ENCODE peak calls at places on chromosome 9, in nine cellular contexts. One of them, this sample, is unnamed.

GRCh38 chr9:124014355-124015026 is 2.9 kb downstream of the LHX2 start:
- DNase-seq in heart left ventricle: no peak
- DNase-seq in cardiac muscle cell: no peak
- DNase-seq in astrocyte of the spinal cord: no peak
- DNase-seq in MM.1S: no peak
- DNase-seq in upper lobe of right lung: no peak
- DNase-seq in astrocyte: no peak
- DNase-seq in cardiac fibroblast: no peak
- DNase-seq in GM12878: no peak
- DNase-seq in this sample: no peak

GRCh38 chr9:135045264-135046155 is 42.0 kb upstream of the OLFM1 start:
- DNase-seq in GM12878: no peak
- DNase-seq in astrocyte: no peak
- DNase-seq in cardiac muscle cell: no peak
- DNase-seq in cardiac fibroblast: no peak
- DNase-seq in astrocyte of the spinal cord: no peak
- DNase-seq in MM.1S: no peak
- DNase-seq in heart left ventricle: no peak
- DNase-seq in upper lobe of right lung: peak
- DNase-seq in this sample: no peak

GRCh38 chr9:35760651-35761050 is 6.6 kb upstream of the MSMP start:
- DNase-seq in upper lobe of right lung: no peak
- DNase-seq in MM.1S: no peak
- DNase-seq in cardiac fibroblast: peak
- DNase-seq in astrocyte: peak
- DNase-seq in cardiac muscle cell: peak
- DNase-seq in astrocyte of the spinal cord: peak
- DNase-seq in GM12878: no peak
- DNase-seq in heart left ventricle: no peak
- DNase-seq in this sample: no peak

GRCh38 chr9:113978954-113979712 is 99.0 kb downstream of the AMBP start:
- DNase-seq in GM12878: no peak
- DNase-seq in heart left ventricle: no peak
- DNase-seq in cardiac fibroblast: peak
- DNase-seq in MM.1S: no peak
- DNase-seq in astrocyte: peak
- DNase-seq in upper lobe of right lung: no peak
- DNase-seq in cardiac muscle cell: no peak
- DNase-seq in astrocyte of the spinal cord: no peak
- DNase-seq in this sample: no peak

GRCh38 chr9:110886832-110887231 is 151.4 kb downstream of the LPAR1 start:
- DNase-seq in upper lobe of right lung: no peak
- DNase-seq in MM.1S: no peak
- DNase-seq in cardiac fibroblast: peak
- DNase-seq in heart left ventricle: no peak
- DNase-seq in cardiac muscle cell: peak
- DNase-seq in astrocyte: peak
- DNase-seq in GM12878: no peak
- DNase-seq in astrocyte of the spinal cord: peak
- DNase-seq in this sample: peak

GRCh38 chr9:133499130-133499891 is 20.4 kb upstream of the SLC2A6 start:
- DNase-seq in GM12878: no peak
- DNase-seq in astrocyte of the spinal cord: no peak
- DNase-seq in MM.1S: no peak
- DNase-seq in cardiac fibroblast: no peak
- DNase-seq in heart left ventricle: peak
- DNase-seq in upper lobe of right lung: no peak
- DNase-seq in astrocyte: no peak
- DNase-seq in cardiac muscle cell: no peak
- DNase-seq in this sample: peak

GRCh38 chr9:93129286-93129685 is 4.8 kb downstream of the NINJ1 start:
- DNase-seq in heart left ventricle: peak
- DNase-seq in upper lobe of right lung: no peak
- DNase-seq in GM12878: no peak
- DNase-seq in astrocyte of the spinal cord: no peak
- DNase-seq in astrocyte: no peak
- DNase-seq in cardiac fibroblast: no peak
- DNase-seq in cardiac muscle cell: no peak
- DNase-seq in MM.1S: no peak
- DNase-seq in this sample: peak

GRCh38 chr9:116701940-116702642 is 15.0 kb downstream of the TRIM32 start:
- DNase-seq in heart left ventricle: no peak
- DNase-seq in GM12878: no peak
- DNase-seq in cardiac muscle cell: no peak
- DNase-seq in MM.1S: no peak
- DNase-seq in astrocyte: no peak
- DNase-seq in astrocyte of the spinal cord: no peak
- DNase-seq in cardiac fibroblast: peak
- DNase-seq in upper lobe of right lung: no peak
- DNase-seq in this sample: no peak

GRCh38 chr9:129497064-129497836 is 123.7 kb downstream of the C9orf50 start:
- DNase-seq in astrocyte: no peak
- DNase-seq in cardiac fibroblast: peak
- DNase-seq in MM.1S: no peak
- DNase-seq in GM12878: no peak
- DNase-seq in heart left ventricle: peak
- DNase-seq in cardiac muscle cell: no peak
- DNase-seq in upper lobe of right lung: peak
- DNase-seq in astrocyte of the spinal cord: no peak
- DNase-seq in this sample: no peak

GRCh38 chr9:93133641-93134017 is 422 bp downstream of the NINJ1 start:
- DNase-seq in MM.1S: peak
- DNase-seq in cardiac fibroblast: peak
- DNase-seq in astrocyte: peak
- DNase-seq in GM12878: no peak
- DNase-seq in cardiac muscle cell: peak
- DNase-seq in heart left ventricle: peak
- DNase-seq in astrocyte of the spinal cord: peak
- DNase-seq in upper lobe of right lung: peak
- DNase-seq in this sample: peak

GRCh38 chr9:88587182-88587581 is 52.2 kb downstream of the NXNL2 start:
- DNase-seq in MM.1S: no peak
- DNase-seq in astrocyte: no peak
- DNase-seq in GM12878: no peak
- DNase-seq in astrocyte of the spinal cord: no peak
- DNase-seq in cardiac muscle cell: no peak
- DNase-seq in heart left ventricle: no peak
- DNase-seq in cardiac fibroblast: peak
- DNase-seq in upper lobe of right lung: no peak
- DNase-seq in this sample: no peak

GRCh38 chr9:123606141-123606540 is 250.1 kb downstream of the CRB2 start:
- DNase-seq in GM12878: no peak
- DNase-seq in upper lobe of right lung: no peak
- DNase-seq in astrocyte: no peak
- DNase-seq in cardiac fibroblast: no peak
- DNase-seq in heart left ventricle: no peak
- DNase-seq in astrocyte of the spinal cord: no peak
- DNase-seq in MM.1S: no peak
- DNase-seq in cardiac muscle cell: no peak
- DNase-seq in this sample: no peak

GRCh38 chr9:72557549-72557948 is 36.1 kb downstream of the TMC1 start:
- DNase-seq in GM12878: no peak
- DNase-seq in astrocyte of the spinal cord: peak
- DNase-seq in cardiac muscle cell: peak
- DNase-seq in MM.1S: no peak
- DNase-seq in heart left ventricle: no peak
- DNase-seq in astrocyte: peak
- DNase-seq in cardiac fibroblast: peak
- DNase-seq in upper lobe of right lung: no peak
- DNase-seq in this sample: peak

GRCh38 chr9:4365055-4365454 is 65.2 kb upstream of the GLIS3 start:
- DNase-seq in heart left ventricle: no peak
- DNase-seq in cardiac fibroblast: no peak
- DNase-seq in MM.1S: no peak
- DNase-seq in upper lobe of right lung: no peak
- DNase-seq in astrocyte: no peak
- DNase-seq in cardiac muscle cell: no peak
- DNase-seq in GM12878: no peak
- DNase-seq in astrocyte of the spinal cord: no peak
- DNase-seq in this sample: no peak

GRCh38 chr9:100472725-100473261 is at the start of gene TMEFF1:
- DNase-seq in MM.1S: peak
- DNase-seq in upper lobe of right lung: peak
- DNase-seq in cardiac fibroblast: no peak
- DNase-seq in heart left ventricle: peak
- DNase-seq in cardiac muscle cell: peak
- DNase-seq in GM12878: no peak
- DNase-seq in astrocyte: peak
- DNase-seq in astrocyte of the spinal cord: peak
- DNase-seq in this sample: peak

GRCh38 chr9:109475526-109475925 is 22.6 kb downstream of the PTPN3 start:
- DNase-seq in cardiac fibroblast: peak
- DNase-seq in MM.1S: no peak
- DNase-seq in cardiac muscle cell: no peak
- DNase-seq in astrocyte: no peak
- DNase-seq in upper lobe of right lung: no peak
- DNase-seq in GM12878: no peak
- DNase-seq in heart left ventricle: no peak
- DNase-seq in astrocyte of the spinal cord: no peak
- DNase-seq in this sample: no peak

GRCh38 chr9:128355451-128355850 is 15.1 kb downstream of the SLC27A4 start:
- DNase-seq in heart left ventricle: no peak
- DNase-seq in cardiac fibroblast: no peak
- DNase-seq in astrocyte of the spinal cord: no peak
- DNase-seq in GM12878: no peak
- DNase-seq in astrocyte: no peak
- DNase-seq in MM.1S: no peak
- DNase-seq in upper lobe of right lung: no peak
- DNase-seq in cardiac muscle cell: no peak
- DNase-seq in this sample: no peak

GRCh38 chr9:128349125-128349524 is 8.8 kb downstream of the SLC27A4 start:
- DNase-seq in astrocyte of the spinal cord: no peak
- DNase-seq in astrocyte: no peak
- DNase-seq in MM.1S: no peak
- DNase-seq in cardiac muscle cell: no peak
- DNase-seq in GM12878: no peak
- DNase-seq in heart left ventricle: no peak
- DNase-seq in cardiac fibroblast: no peak
- DNase-seq in upper lobe of right lung: no peak
- DNase-seq in this sample: no peak

GRCh38 chr9:128343855-128344254 is 3.5 kb downstream of the SLC27A4 start:
- DNase-seq in heart left ventricle: no peak
- DNase-seq in cardiac fibroblast: no peak
- DNase-seq in MM.1S: no peak
- DNase-seq in cardiac muscle cell: no peak
- DNase-seq in astrocyte of the spinal cord: no peak
- DNase-seq in upper lobe of right lung: no peak
- DNase-seq in astrocyte: no peak
- DNase-seq in GM12878: no peak
- DNase-seq in this sample: no peak

GRCh38 chr9:128344931-128345605 is 4.7 kb downstream of the SLC27A4 start:
- DNase-seq in heart left ventricle: no peak
- DNase-seq in astrocyte of the spinal cord: no peak
- DNase-seq in cardiac fibroblast: no peak
- DNase-seq in GM12878: no peak
- DNase-seq in cardiac muscle cell: no peak
- DNase-seq in upper lobe of right lung: no peak
- DNase-seq in astrocyte: no peak
- DNase-seq in MM.1S: no peak
- DNase-seq in this sample: no peak

DNA sequence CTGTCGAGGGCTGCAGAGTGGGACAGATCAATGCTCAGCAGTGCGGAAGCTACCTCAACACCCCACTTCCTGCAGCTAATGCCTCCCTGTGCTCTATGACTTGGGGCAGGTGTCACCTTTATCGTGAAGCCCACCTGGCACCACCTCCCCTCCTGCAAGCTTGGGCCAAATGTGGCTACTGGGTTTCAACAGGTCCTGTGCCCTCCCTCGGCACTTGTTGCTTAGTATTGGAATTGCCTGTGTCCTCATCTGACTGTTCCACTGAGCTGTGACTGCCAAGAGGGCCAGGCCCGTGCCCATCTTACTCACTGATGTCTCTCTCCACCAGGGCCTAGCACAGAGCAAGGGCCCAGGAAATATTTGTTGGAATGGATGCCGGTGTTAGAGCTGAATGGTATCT is 9.4 kb downstream of the SLC27A4 start:
- DNase-seq in GM12878: no peak
- DNase-seq in astrocyte: no peak
- DNase-seq in upper lobe of right lung: no peak
- DNase-seq in cardiac fibroblast: no peak
- DNase-seq in heart left ventricle: no peak
- DNase-seq in astrocyte of the spinal cord: no peak
- DNase-seq in MM.1S: no peak
- DNase-seq in cardiac muscle cell: no peak
- DNase-seq in this sample: no peak
- TF ChIP-seq CTCF in GM12878: no peak
- TF ChIP-seq CTCF in astrocyte: no peak
- TF ChIP-seq CTCF in upper lobe of right lung: no peak
- TF ChIP-seq CTCF in cardiac fibroblast: no peak
- TF ChIP-seq CTCF in heart left ventricle: no peak
- TF ChIP-seq CTCF in astrocyte of the spinal cord: no peak
- TF ChIP-seq CTCF in MM.1S: no peak
- TF ChIP-seq CTCF in cardiac muscle cell: no peak
- TF ChIP-seq CTCF in this sample: no peak

GRCh38 chr9:81685763-81686613 is 3.4 kb downstream of the TLE1 start:
- DNase-seq in heart left ventricle: no peak
- DNase-seq in GM12878: no peak
- DNase-seq in cardiac fibroblast: peak
- DNase-seq in MM.1S: no peak
- DNase-seq in upper lobe of right lung: no peak
- DNase-seq in astrocyte: peak
- DNase-seq in astrocyte of the spinal cord: peak
- DNase-seq in cardiac muscle cell: peak
- DNase-seq in this sample: peak
- H3K4me3 ChIP-seq in heart left ventricle: peak
- H3K4me3 ChIP-seq in GM12878: no peak
- H3K4me3 ChIP-seq in cardiac fibroblast: no peak
- H3K4me3 ChIP-seq in MM.1S: no peak
- H3K4me3 ChIP-seq in upper lobe of right lung: peak
- H3K4me3 ChIP-seq in astrocyte: peak
- H3K4me3 ChIP-seq in astrocyte of the spinal cord: peak
- H3K4me3 ChIP-seq in cardiac muscle cell: no peak
- H3K4me3 ChIP-seq in this sample: peak

DNA sequence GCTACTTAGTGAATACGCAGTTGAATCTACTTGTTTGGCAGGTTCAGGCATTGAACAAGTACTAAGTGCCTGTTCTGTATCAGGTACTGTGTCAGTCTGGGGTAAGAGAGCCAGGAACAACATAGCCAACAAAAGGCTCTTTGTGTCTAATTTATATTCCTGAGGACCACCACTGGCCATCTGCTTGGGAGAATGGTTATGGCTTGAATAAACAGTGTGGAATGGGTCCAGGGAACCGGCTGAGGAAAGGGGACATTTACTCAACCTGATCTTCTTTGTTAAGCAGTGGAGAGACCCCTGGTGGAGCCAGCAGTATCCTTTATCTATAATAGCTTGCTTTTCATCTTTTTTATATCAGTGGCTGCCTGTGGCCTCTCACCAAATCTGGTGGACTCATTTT is 38.6 kb downstream of the EXOSC2 start:
- DNase-seq in upper lobe of right lung: no peak
- DNase-seq in astrocyte of the spinal cord: no peak
- DNase-seq in GM12878: no peak
- DNase-seq in heart left ventricle: no peak
- DNase-seq in astrocyte: peak
- DNase-seq in cardiac fibroblast: peak
- DNase-seq in cardiac muscle cell: peak
- DNase-seq in MM.1S: no peak
- DNase-seq in this sample: no peak
- TF ChIP-seq CTCF in upper lobe of right lung: peak
- TF ChIP-seq CTCF in astrocyte of the spinal cord: peak
- TF ChIP-seq CTCF in GM12878: no peak
- TF ChIP-seq CTCF in heart left ventricle: no peak
- TF ChIP-seq CTCF in astrocyte: peak
- TF ChIP-seq CTCF in cardiac fibroblast: no peak
- TF ChIP-seq CTCF in cardiac muscle cell: no peak
- TF ChIP-seq CTCF in MM.1S: no peak
- TF ChIP-seq CTCF in this sample: peak

GRCh38 chr9:95268681-95269080 is 48.8 kb downstream of the FANCC start:
- DNase-seq in cardiac fibroblast: peak
- DNase-seq in upper lobe of right lung: no peak
- DNase-seq in cardiac muscle cell: peak
- DNase-seq in astrocyte: no peak
- DNase-seq in GM12878: no peak
- DNase-seq in heart left ventricle: no peak
- DNase-seq in astrocyte of the spinal cord: peak
- DNase-seq in MM.1S: peak
- DNase-seq in this sample: peak
- H3K4me3 ChIP-seq in cardiac fibroblast: no peak
- H3K4me3 ChIP-seq in upper lobe of right lung: no peak
- H3K4me3 ChIP-seq in cardiac muscle cell: no peak
- H3K4me3 ChIP-seq in astrocyte: no peak
- H3K4me3 ChIP-seq in GM12878: no peak
- H3K4me3 ChIP-seq in heart left ventricle: no peak
- H3K4me3 ChIP-seq in astrocyte of the spinal cord: no peak
- H3K4me3 ChIP-seq in MM.1S: no peak
- H3K4me3 ChIP-seq in this sample: no peak

This sample was measured in fibroblast of villous mesenchyme.